ENCODE peak calls at places on chromosomes 11 and 22, in seven cellular contexts. N is upper lobe of right lung; V is heart left ventricle; Z is WTC11; L is psoas muscle; O is NCI-H446 treated with DMSO at 0.1 percent for 48 hours; I is stimulated activated CD4-positive, alpha-beta T cell treated with anti-CD3 and anti-CD28 coated beads, Interleukin-2, amount 100 ng/mL, for 48 hours. F is an unnamed sample.

GRCh38 chr11:833114-833791 is 501 bp downstream of the CD151 start:
- DNase-seq in N (peak), V (peak), Z (no peak), L (peak), O (no peak), I (no peak), F (peak)

GRCh38 chr11:89381094-89381493 is 110.1 kb downstream of the NOX4 start:
- DNase-seq in N (no peak), V (peak), Z (no peak), L (peak), O (peak), I (no peak), F (no peak)

GRCh38 chr11:18769802-18770456 is 21.7 kb downstream of the PTPN5 start:
- DNase-seq in N (no peak), V (no peak), Z (peak), L (no peak), O (no peak), I (no peak), F (no peak)

GRCh38 chr11:105181521-105181920 is 42.0 kb upstream of the CARD18 start:
- DNase-seq in N (no peak), V (no peak), Z (no peak), L (no peak), O (no peak), I (no peak), F (no peak)

GRCh38 chr11:72373163-72373562 is 61.2 kb downstream of the CLPB start:
- DNase-seq in N (no peak), V (no peak), Z (no peak), L (no peak), O (no peak), I (no peak), F (no peak)

GRCh38 chr11:69661413-69661715 is 13.8 kb downstream of the LTO1 start:
- DNase-seq in N (no peak), V (no peak), Z (peak), L (no peak), O (no peak), I (no peak), F (no peak)

GRCh38 chr11:14908214-14908880 is 16.3 kb upstream of the CYP2R1 start:
- DNase-seq in N (no peak), V (no peak), Z (no peak), L (no peak), O (peak), I (no peak), F (no peak)

GRCh38 chr11:44593194-44593593 is 27.7 kb downstream of the CD82 start:
- DNase-seq in N (no peak), V (no peak), Z (no peak), L (peak), O (no peak), I (no peak), F (no peak)

GRCh38 chr11:131910491-131911387 is 540.3 kb downstream of the NTM start:
- DNase-seq in N (no peak), V (no peak), Z (peak), L (peak), O (no peak), I (no peak), F (no peak)

GRCh38 chr22:36931446-36931845 is 18.0 kb downstream of the CSF2RB start:
- DNase-seq in N (no peak), V (no peak), Z (no peak), L (no peak), O (no peak), I (no peak), F (no peak)

GRCh38 chr22:17368727-17369552 is at the start of gene CECR2:
- DNase-seq in N (peak), V (peak), Z (peak), L (peak), O (peak), I (no peak), F (no peak)

GRCh38 chr11:63839508-63840355 is 822 bp downstream of the MARK2 start:
- DNase-seq in N (peak), V (peak), Z (no peak), L (peak), O (no peak), I (peak), F (peak)

GRCh38 chr11:35539256-35539655 is 13.8 kb upstream of the PAMR1 start:
- DNase-seq in N (no peak), V (no peak), Z (no peak), L (no peak), O (no peak), I (no peak), F (no peak)

GRCh38 chr11:64882243-64882642 is 3.8 kb upstream of the EHD1 start:
- DNase-seq in N (no peak), V (no peak), Z (no peak), L (no peak), O (no peak), I (no peak), F (no peak)

GRCh38 chr22:41732096-41732772 is 32.9 kb downstream of the MEI1 start:
- DNase-seq in N (no peak), V (no peak), Z (no peak), L (no peak), O (no peak), I (no peak), F (no peak)

GRCh38 chr11:59263225-59263894 is 50.6 kb upstream of the MPEG1 start:
- DNase-seq in N (no peak), V (no peak), Z (peak), L (no peak), O (no peak), I (no peak), F (no peak)

GRCh38 chr11:2343502-2343901 is 33.6 kb upstream of the CD81 start:
- DNase-seq in N (peak), V (no peak), Z (no peak), L (no peak), O (no peak), I (no peak), F (no peak)

GRCh38 chr22:37400719-37401118 is 26.6 kb downstream of the ELFN2 start:
- DNase-seq in N (no peak), V (no peak), Z (no peak), L (no peak), O (no peak), I (no peak), F (no peak)

GRCh38 chr11:125276635-125277008 is 112.1 kb downstream of the PKNOX2 start:
- DNase-seq in N (no peak), V (no peak), Z (no peak), L (no peak), O (no peak), I (no peak), F (no peak)

GRCh38 chr11:19820100-19820499 is 107.5 kb downstream of the NAV2 start:
- DNase-seq in N (peak), V (no peak), Z (no peak), L (no peak), O (no peak), I (no peak), F (no peak)

GRCh38 chr11:27696112-27696511 is 4.1 kb downstream of the BDNF start:
- DNase-seq in N (no peak), V (no peak), Z (no peak), L (no peak), O (no peak), I (no peak), F (no peak)

GRCh38 chr11:113697075-113697474 is 9.0 kb downstream of the TMPRSS5 start:
- DNase-seq in N (no peak), V (no peak), Z (no peak), L (no peak), O (no peak), I (no peak), F (no peak)

F was measured in effector memory CD4-positive, alpha-beta T cell.